ENCODE peak calls at places on chromosomes 6 and 20, in seven cellular contexts. O is CD8-positive, alpha-beta T cell; P is iris pigment epithelial cell; H is GM04503; U is GM03348; Q is AG08396; F is left kidney. T is an unnamed sample.

GRCh38 chr6:12115001-12115400 is 102.9 kb downstream of the HIVEP1 start:
- DNase-seq in U (no peak), H (no peak), F (no peak), Q (no peak), P (no peak), O (no peak), T (no peak)

GRCh38 chr20:602357-602970 is 7.6 kb downstream of the TCF15 start:
- DNase-seq in F (no peak), U (no peak), H (no peak), P (no peak), O (no peak), Q (no peak), T (no peak)

GRCh38 chr20:49768204-49769124 is 44.2 kb upstream of the SLC9A8 start:
- DNase-seq in H (peak), O (no peak), U (peak), Q (peak), P (peak), F (peak), T (no peak)

GRCh38 chr6:123589317-123589716 is 47.4 kb downstream of the TRDN start:
- DNase-seq in U (no peak), O (no peak), Q (no peak), P (no peak), F (no peak), H (no peak), T (no peak)

GRCh38 chr6:84897874-84898635 is 133.7 kb upstream of the TBX18 start:
- DNase-seq in H (no peak), P (peak), Q (no peak), O (no peak), U (peak), F (no peak), T (no peak)

GRCh38 chr6:73867411-73867810 is 171.4 kb downstream of the CD109 start:
- DNase-seq in U (no peak), Q (no peak), P (no peak), H (no peak), F (no peak), O (no peak), T (no peak)

GRCh38 chr6:26493258-26493657 is 6.8 kb upstream of the BTN1A1 start:
- DNase-seq in Q (peak), P (peak), O (no peak), F (no peak), U (peak), H (no peak), T (no peak)

GRCh38 chr20:1870792-1871550 is 24.2 kb upstream of the SIRPA start:
- DNase-seq in P (no peak), F (no peak), U (no peak), H (no peak), O (no peak), Q (no peak), T (peak)

GRCh38 chr6:110178626-110179405 is 654 bp downstream of the WASF1 start:
- DNase-seq in P (peak), O (peak), F (peak), U (peak), H (no peak), Q (peak), T (peak)

GRCh38 chr20:50786703-50787102 is 8.2 kb upstream of the BCAS4 start:
- DNase-seq in P (no peak), U (no peak), Q (no peak), O (no peak), F (no peak), H (no peak), T (no peak)

GRCh38 chr6:94362061-94362864 is 942.9 kb upstream of the EPHA7 start:
- DNase-seq in F (no peak), P (no peak), O (no peak), Q (no peak), U (no peak), H (no peak), T (no peak)

T was measured in naive B cell.